ENCODE peak calls at places on chromosome 1, in six cellular contexts. One of them, this sample, is unnamed.

GRCh38 chr1:9399510-9400424 is 107.1 kb downstream of the SPSB1 start:
- DNase-seq in HCT116: no peak
- DNase-seq in Panc1: no peak
- DNase-seq in HepG2: peak; percentile 65
- DNase-seq in GM23338: no peak
- DNase-seq in K562: no peak
- DNase-seq in this sample: no peak

GRCh38 chr1:37480125-37480466 is 5.7 kb downstream of the ZC3H12A start:
- DNase-seq in Panc1: no peak
- DNase-seq in HepG2: no peak
- DNase-seq in GM23338: no peak
- DNase-seq in K562: no peak
- DNase-seq in HCT116: no peak
- DNase-seq in this sample: no peak

GRCh38 chr1:216621536-216621935 is 101.7 kb downstream of the ESRRG start:
- DNase-seq in Panc1: no peak
- DNase-seq in K562: no peak
- DNase-seq in HCT116: no peak
- DNase-seq in HepG2: no peak
- DNase-seq in GM23338: no peak
- DNase-seq in this sample: no peak

GRCh38 chr1:94697839-94698238 is 122.3 kb upstream of the SLC44A3 start:
- DNase-seq in HepG2: peak; percentile 91
- DNase-seq in GM23338: no peak
- DNase-seq in K562: no peak
- DNase-seq in HCT116: no peak
- DNase-seq in Panc1: no peak
- DNase-seq in this sample: no peak

GRCh38 chr1:2251786-2252185 is 23.7 kb downstream of the SKI start:
- DNase-seq in Panc1: no peak
- DNase-seq in GM23338: no peak
- DNase-seq in HepG2: no peak
- DNase-seq in HCT116: no peak
- DNase-seq in K562: no peak
- DNase-seq in this sample: no peak

GRCh38 chr1:228013322-228014234 is 6.8 kb downstream of the WNT3A start:
- DNase-seq in HepG2: no peak
- DNase-seq in GM23338: no peak
- DNase-seq in K562: no peak
- DNase-seq in Panc1: no peak
- DNase-seq in HCT116: no peak
- DNase-seq in this sample: no peak

GRCh38 chr1:244322791-244323521 is 128.8 kb downstream of the ADSS2 start:
- DNase-seq in GM23338: peak; percentile 49
- DNase-seq in Panc1: peak; percentile 92
- DNase-seq in HCT116: peak; percentile 85
- DNase-seq in HepG2: peak; percentile 60
- DNase-seq in K562: peak; percentile 88
- DNase-seq in this sample: peak; percentile 56

GRCh38 chr1:24391882-24392603 is 21.5 kb downstream of the STPG1 start:
- DNase-seq in GM23338: peak; percentile 93
- DNase-seq in HepG2: peak; percentile 47
- DNase-seq in Panc1: no peak
- DNase-seq in HCT116: no peak
- DNase-seq in K562: peak; percentile 71
- DNase-seq in this sample: peak; percentile 52

GRCh38 chr1:148334339-148335130 is 148.6 kb downstream of the PPIAL4G start:
- DNase-seq in HepG2: peak; percentile 64
- DNase-seq in HCT116: peak; percentile 98
- DNase-seq in K562: peak; percentile 94
- DNase-seq in GM23338: peak; percentile 94
- DNase-seq in Panc1: peak; percentile 98
- DNase-seq in this sample: peak; percentile 84

GRCh38 chr1:232962761-232963357 is 12.4 kb downstream of the NTPCR start:
- DNase-seq in HepG2: no peak
- DNase-seq in GM23338: peak; percentile 29
- DNase-seq in K562: no peak
- DNase-seq in Panc1: no peak
- DNase-seq in HCT116: no peak
- DNase-seq in this sample: no peak
- TF ChIP-seq POLR2AphosphoS5 in HepG2: no peak
- TF ChIP-seq POLR2AphosphoS5 in GM23338: no peak
- TF ChIP-seq POLR2AphosphoS5 in K562: no peak
- TF ChIP-seq POLR2AphosphoS5 in Panc1: no peak
- TF ChIP-seq POLR2AphosphoS5 in HCT116: no peak
- TF ChIP-seq POLR2AphosphoS5 in this sample: no peak

GRCh38 chr1:27135920-27136551 is 18.9 kb downstream of the SLC9A1 start:
- DNase-seq in HCT116: no peak
- DNase-seq in GM23338: peak; percentile 81
- DNase-seq in HepG2: no peak
- DNase-seq in K562: no peak
- DNase-seq in Panc1: no peak
- DNase-seq in this sample: no peak
- TF ChIP-seq CTCF in HCT116: peak; percentile 34
- TF ChIP-seq CTCF in GM23338: peak; percentile 62
- TF ChIP-seq CTCF in HepG2: no peak
- TF ChIP-seq CTCF in K562: peak; percentile 38
- TF ChIP-seq CTCF in Panc1: no peak
- TF ChIP-seq CTCF in this sample: no peak

GRCh38 chr1:224583774-224584173 is 32.3 kb upstream of the CNIH3 start:
- DNase-seq in GM23338: no peak
- DNase-seq in Panc1: no peak
- DNase-seq in K562: no peak
- DNase-seq in HepG2: no peak
- DNase-seq in HCT116: no peak
- DNase-seq in this sample: no peak
- TF ChIP-seq REST in GM23338: no peak
- TF ChIP-seq REST in Panc1: no peak
- TF ChIP-seq REST in K562: no peak
- TF ChIP-seq REST in HepG2: no peak
- TF ChIP-seq REST in HCT116: no peak
- TF ChIP-seq REST in this sample: no peak

GRCh38 chr1:160104520-160104885 is 6.1 kb upstream of the IGSF8 start:
- DNase-seq in K562: no peak
- DNase-seq in Panc1: no peak
- DNase-seq in GM23338: no peak
- DNase-seq in HepG2: no peak
- DNase-seq in HCT116: no peak
- DNase-seq in this sample: no peak

GRCh38 chr1:160099716-160100375 is 1.4 kb upstream of the IGSF8 start:
- DNase-seq in HCT116: no peak
- DNase-seq in HepG2: no peak
- DNase-seq in GM23338: no peak
- DNase-seq in K562: no peak
- DNase-seq in Panc1: no peak
- DNase-seq in this sample: no peak

GRCh38 chr1:160101037-160101716 is 2.8 kb upstream of the IGSF8 start:
- DNase-seq in HepG2: peak; percentile 81
- DNase-seq in GM23338: peak; percentile 91
- DNase-seq in HCT116: peak; percentile 64
- DNase-seq in K562: peak; percentile 86
- DNase-seq in Panc1: no peak
- DNase-seq in this sample: peak; percentile 65

GRCh38 chr1:160103658-160104519 is 5.5 kb upstream of the IGSF8 start:
- DNase-seq in HepG2: no peak
- DNase-seq in HCT116: no peak
- DNase-seq in K562: no peak
- DNase-seq in Panc1: no peak
- DNase-seq in GM23338: no peak
- DNase-seq in this sample: no peak

GRCh38 chr1:160101717-160102522 is 3.5 kb upstream of the IGSF8 start:
- DNase-seq in GM23338: no peak
- DNase-seq in HepG2: no peak
- DNase-seq in HCT116: no peak
- DNase-seq in Panc1: no peak
- DNase-seq in K562: no peak
- DNase-seq in this sample: no peak
- TF ChIP-seq POLR2AphosphoS5 in GM23338: no peak
- TF ChIP-seq POLR2AphosphoS5 in HepG2: no peak
- TF ChIP-seq POLR2AphosphoS5 in HCT116: no peak
- TF ChIP-seq POLR2AphosphoS5 in Panc1: no peak
- TF ChIP-seq POLR2AphosphoS5 in K562: no peak
- TF ChIP-seq POLR2AphosphoS5 in this sample: no peak

GRCh38 chr1:22231995-22232690 is 89.2 kb upstream of the WNT4 start:
- DNase-seq in HCT116: no peak
- DNase-seq in Panc1: no peak
- DNase-seq in HepG2: no peak
- DNase-seq in GM23338: no peak
- DNase-seq in K562: peak; percentile 19
- DNase-seq in this sample: no peak
- TF ChIP-seq CTCF in HCT116: peak; percentile 40
- TF ChIP-seq CTCF in Panc1: no peak
- TF ChIP-seq CTCF in HepG2: no peak
- TF ChIP-seq CTCF in GM23338: peak; percentile 44
- TF ChIP-seq CTCF in K562: peak; percentile 46
- TF ChIP-seq CTCF in this sample: no peak

GRCh38 chr1:3727825-3728776 is 24.1 kb upstream of the CCDC27 start:
- DNase-seq in K562: no peak
- DNase-seq in HepG2: no peak
- DNase-seq in HCT116: no peak
- DNase-seq in Panc1: no peak
- DNase-seq in GM23338: no peak
- DNase-seq in this sample: no peak

GRCh38 chr1:3725366-3725765 is 26.9 kb upstream of the CCDC27 start:
- DNase-seq in HepG2: no peak
- DNase-seq in Panc1: no peak
- DNase-seq in HCT116: no peak
- DNase-seq in K562: no peak
- DNase-seq in GM23338: no peak
- DNase-seq in this sample: no peak

GRCh38 chr1:3729594-3730555 is 22.4 kb upstream of the CCDC27 start:
- DNase-seq in GM23338: no peak
- DNase-seq in K562: no peak
- DNase-seq in HepG2: no peak
- DNase-seq in HCT116: no peak
- DNase-seq in Panc1: no peak
- DNase-seq in this sample: no peak

GRCh38 chr1:3730556-3731247 is 21.5 kb upstream of the CCDC27 start:
- DNase-seq in GM23338: no peak
- DNase-seq in HCT116: no peak
- DNase-seq in K562: no peak
- DNase-seq in Panc1: no peak
- DNase-seq in HepG2: no peak
- DNase-seq in this sample: no peak

DNA sequence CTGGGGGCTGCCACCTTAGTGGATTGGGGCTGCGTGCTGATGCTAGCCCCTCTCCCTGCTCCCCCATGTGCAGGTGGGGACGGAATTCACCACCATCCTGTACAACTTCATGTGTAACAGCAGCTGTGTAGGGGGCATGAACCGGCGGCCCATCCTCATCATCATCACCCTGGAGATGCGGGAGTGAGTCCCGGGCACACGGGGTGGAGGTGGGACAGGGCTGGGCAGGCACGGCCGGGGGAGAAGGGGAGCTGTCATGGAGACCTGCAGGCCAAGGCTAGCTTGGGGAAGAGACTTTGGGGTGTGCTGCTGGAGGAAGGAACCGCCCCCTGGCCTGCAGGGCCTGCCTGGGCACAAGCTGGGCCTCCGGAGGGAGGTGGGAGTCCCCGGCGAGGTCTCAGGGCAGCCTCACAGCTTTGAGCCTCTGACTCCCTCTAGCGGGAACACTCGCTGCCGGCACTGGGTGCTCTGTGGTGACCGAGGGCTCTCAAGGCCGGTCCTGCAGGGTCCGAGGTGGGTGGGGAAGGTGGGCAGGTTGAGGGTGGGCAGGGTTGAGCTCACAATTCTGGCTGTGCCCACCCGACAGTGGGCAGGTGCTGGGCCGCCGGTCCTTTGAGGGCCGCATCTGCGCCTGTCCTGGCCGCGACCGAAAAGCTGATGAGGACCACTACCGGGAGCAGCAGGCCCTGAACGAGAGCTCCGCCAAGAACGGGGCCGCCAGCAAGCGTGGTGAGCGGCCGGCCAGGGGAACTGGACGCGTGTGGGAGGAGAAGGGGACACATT is 25.0 kb upstream of the CCDC27 start:
- DNase-seq in GM23338: peak; percentile 79
- DNase-seq in HCT116: no peak
- DNase-seq in Panc1: no peak
- DNase-seq in HepG2: no peak
- DNase-seq in K562: peak; percentile 80
- DNase-seq in this sample: no peak
- TF ChIP-seq REST in GM23338: no peak
- TF ChIP-seq REST in HCT116: no peak
- TF ChIP-seq REST in Panc1: no peak
- TF ChIP-seq REST in HepG2: no peak
- TF ChIP-seq REST in K562: no peak
- TF ChIP-seq REST in this sample: no peak

DNA sequence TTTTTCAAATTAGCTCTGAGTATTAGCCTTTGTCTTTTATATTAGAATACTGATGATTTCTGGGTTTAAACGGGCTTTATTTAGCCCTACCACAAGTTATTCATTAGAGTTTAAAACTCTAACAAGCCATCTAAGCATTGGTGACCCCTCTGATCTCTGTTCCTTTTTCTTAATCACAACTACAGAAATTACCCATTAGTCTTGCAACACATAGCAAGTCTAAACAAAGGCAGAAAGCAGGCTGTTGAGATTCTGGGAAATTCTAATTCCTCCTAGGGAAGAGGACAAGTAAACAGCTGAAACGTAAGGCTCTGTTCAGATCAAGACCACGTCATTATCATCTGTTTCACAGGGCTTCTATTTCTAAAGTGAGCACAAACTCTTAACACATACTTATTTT is 491.2 kb upstream of the ZRANB2 start:
- DNase-seq in GM23338: no peak
- DNase-seq in Panc1: no peak
- DNase-seq in HepG2: no peak
- DNase-seq in HCT116: no peak
- DNase-seq in K562: no peak
- DNase-seq in this sample: no peak
- TF ChIP-seq POLR2AphosphoS5 in GM23338: no peak
- TF ChIP-seq POLR2AphosphoS5 in Panc1: no peak
- TF ChIP-seq POLR2AphosphoS5 in HepG2: no peak
- TF ChIP-seq POLR2AphosphoS5 in HCT116: no peak
- TF ChIP-seq POLR2AphosphoS5 in K562: no peak
- TF ChIP-seq POLR2AphosphoS5 in this sample: no peak

GRCh38 chr1:46333300-46334029 is 7.1 kb upstream of the NSUN4 start:
- DNase-seq in GM23338: peak; percentile 89
- DNase-seq in Panc1: no peak
- DNase-seq in K562: peak; percentile 77
- DNase-seq in HepG2: peak; percentile 63
- DNase-seq in HCT116: peak; percentile 65
- DNase-seq in this sample: no peak
- TF ChIP-seq CTCF in GM23338: peak; percentile 74
- TF ChIP-seq CTCF in Panc1: peak; percentile 76
- TF ChIP-seq CTCF in K562: peak; percentile 96
- TF ChIP-seq CTCF in HepG2: peak; percentile 70
- TF ChIP-seq CTCF in HCT116: peak; percentile 56
- TF ChIP-seq CTCF in this sample: peak; percentile 50

This sample was measured in HL-60.